ENCODE peak calls at places on chromosomes 12 and 14, in seven cellular contexts. One of them, this sample, is unnamed.

GRCh38 chr12:111028830-111029229 is 108.5 kb upstream of the MYL2 start:
- DNase-seq in A549: no peak
- DNase-seq in choroid plexus epithelial cell: no peak
- DNase-seq in RWPE2: peak
- DNase-seq in HL-60: no peak
- DNase-seq in astrocyte of the cerebellum: no peak
- DNase-seq in brain microvascular endothelial cell: no peak
- DNase-seq in this sample: no peak

GRCh38 chr12:32301216-32301615 is 98.1 kb upstream of the FGD4 start:
- DNase-seq in A549: no peak
- DNase-seq in choroid plexus epithelial cell: peak
- DNase-seq in RWPE2: no peak
- DNase-seq in HL-60: no peak
- DNase-seq in astrocyte of the cerebellum: no peak
- DNase-seq in brain microvascular endothelial cell: no peak
- DNase-seq in this sample: no peak

GRCh38 chr12:101338087-101338486 is 58.2 kb downstream of the UTP20 start:
- DNase-seq in A549: no peak
- DNase-seq in choroid plexus epithelial cell: no peak
- DNase-seq in RWPE2: no peak
- DNase-seq in HL-60: no peak
- DNase-seq in astrocyte of the cerebellum: no peak
- DNase-seq in brain microvascular endothelial cell: no peak
- DNase-seq in this sample: no peak

GRCh38 chr14:101119830-101120571 is 216.5 kb upstream of the RTL1 start:
- DNase-seq in A549: no peak
- DNase-seq in choroid plexus epithelial cell: no peak
- DNase-seq in RWPE2: peak
- DNase-seq in HL-60: no peak
- DNase-seq in astrocyte of the cerebellum: no peak
- DNase-seq in brain microvascular endothelial cell: no peak
- DNase-seq in this sample: no peak

GRCh38 chr14:91357731-91358319 is 59.8 kb downstream of the CCDC88C start:
- DNase-seq in A549: no peak
- DNase-seq in choroid plexus epithelial cell: no peak
- DNase-seq in RWPE2: no peak
- DNase-seq in HL-60: no peak
- DNase-seq in astrocyte of the cerebellum: no peak
- DNase-seq in brain microvascular endothelial cell: no peak
- DNase-seq in this sample: no peak

GRCh38 chr12:90514325-90514724 is 440.7 kb downstream of the CCER1 start:
- DNase-seq in A549: no peak
- DNase-seq in choroid plexus epithelial cell: peak
- DNase-seq in RWPE2: no peak
- DNase-seq in HL-60: no peak
- DNase-seq in astrocyte of the cerebellum: no peak
- DNase-seq in brain microvascular endothelial cell: no peak
- DNase-seq in this sample: peak

GRCh38 chr12:49895773-49896172 is 7.9 kb downstream of the FAIM2 start:
- DNase-seq in A549: no peak
- DNase-seq in choroid plexus epithelial cell: no peak
- DNase-seq in RWPE2: no peak
- DNase-seq in HL-60: no peak
- DNase-seq in astrocyte of the cerebellum: no peak
- DNase-seq in brain microvascular endothelial cell: no peak
- DNase-seq in this sample: no peak

GRCh38 chr14:95482967-95483842 is 33.2 kb downstream of the SYNE3 start:
- DNase-seq in A549: peak
- DNase-seq in choroid plexus epithelial cell: peak
- DNase-seq in RWPE2: peak
- DNase-seq in HL-60: no peak
- DNase-seq in astrocyte of the cerebellum: peak
- DNase-seq in brain microvascular endothelial cell: peak
- DNase-seq in this sample: peak

GRCh38 chr12:62516932-62517331 is 50.3 kb downstream of the MON2 start:
- DNase-seq in A549: no peak
- DNase-seq in choroid plexus epithelial cell: no peak
- DNase-seq in RWPE2: no peak
- DNase-seq in HL-60: peak
- DNase-seq in astrocyte of the cerebellum: no peak
- DNase-seq in brain microvascular endothelial cell: no peak
- DNase-seq in this sample: no peak

GRCh38 chr14:24224618-24225071 is 7.5 kb downstream of the NEDD8 start:
- DNase-seq in A549: no peak
- DNase-seq in choroid plexus epithelial cell: peak
- DNase-seq in RWPE2: no peak
- DNase-seq in HL-60: no peak
- DNase-seq in astrocyte of the cerebellum: peak
- DNase-seq in brain microvascular endothelial cell: peak
- DNase-seq in this sample: no peak

GRCh38 chr14:50855558-50855957 is 16.3 kb upstream of the ABHD12B start:
- DNase-seq in A549: peak
- DNase-seq in choroid plexus epithelial cell: peak
- DNase-seq in RWPE2: no peak
- DNase-seq in HL-60: no peak
- DNase-seq in astrocyte of the cerebellum: no peak
- DNase-seq in brain microvascular endothelial cell: no peak
- DNase-seq in this sample: no peak

GRCh38 chr14:60681271-60681670 is 32.0 kb upstream of the SIX1 start:
- DNase-seq in A549: no peak
- DNase-seq in choroid plexus epithelial cell: no peak
- DNase-seq in RWPE2: no peak
- DNase-seq in HL-60: no peak
- DNase-seq in astrocyte of the cerebellum: no peak
- DNase-seq in brain microvascular endothelial cell: no peak
- DNase-seq in this sample: no peak

GRCh38 chr14:71130491-71131179 is 223.4 kb downstream of the PCNX1 start:
- DNase-seq in A549: no peak
- DNase-seq in choroid plexus epithelial cell: peak
- DNase-seq in RWPE2: no peak
- DNase-seq in HL-60: no peak
- DNase-seq in astrocyte of the cerebellum: peak
- DNase-seq in brain microvascular endothelial cell: peak
- DNase-seq in this sample: no peak

GRCh38 chr14:104694991-104695659 is 5.7 kb downstream of the INF2 start:
- DNase-seq in A549: no peak
- DNase-seq in choroid plexus epithelial cell: no peak
- DNase-seq in RWPE2: no peak
- DNase-seq in HL-60: no peak
- DNase-seq in astrocyte of the cerebellum: no peak
- DNase-seq in brain microvascular endothelial cell: no peak
- DNase-seq in this sample: no peak
- H3K4me3 ChIP-seq in A549: no peak
- H3K4me3 ChIP-seq in choroid plexus epithelial cell: no peak
- H3K4me3 ChIP-seq in RWPE2: no peak
- H3K4me3 ChIP-seq in HL-60: no peak
- H3K4me3 ChIP-seq in astrocyte of the cerebellum: no peak
- H3K4me3 ChIP-seq in brain microvascular endothelial cell: no peak
- H3K4me3 ChIP-seq in this sample: no peak

DNA sequence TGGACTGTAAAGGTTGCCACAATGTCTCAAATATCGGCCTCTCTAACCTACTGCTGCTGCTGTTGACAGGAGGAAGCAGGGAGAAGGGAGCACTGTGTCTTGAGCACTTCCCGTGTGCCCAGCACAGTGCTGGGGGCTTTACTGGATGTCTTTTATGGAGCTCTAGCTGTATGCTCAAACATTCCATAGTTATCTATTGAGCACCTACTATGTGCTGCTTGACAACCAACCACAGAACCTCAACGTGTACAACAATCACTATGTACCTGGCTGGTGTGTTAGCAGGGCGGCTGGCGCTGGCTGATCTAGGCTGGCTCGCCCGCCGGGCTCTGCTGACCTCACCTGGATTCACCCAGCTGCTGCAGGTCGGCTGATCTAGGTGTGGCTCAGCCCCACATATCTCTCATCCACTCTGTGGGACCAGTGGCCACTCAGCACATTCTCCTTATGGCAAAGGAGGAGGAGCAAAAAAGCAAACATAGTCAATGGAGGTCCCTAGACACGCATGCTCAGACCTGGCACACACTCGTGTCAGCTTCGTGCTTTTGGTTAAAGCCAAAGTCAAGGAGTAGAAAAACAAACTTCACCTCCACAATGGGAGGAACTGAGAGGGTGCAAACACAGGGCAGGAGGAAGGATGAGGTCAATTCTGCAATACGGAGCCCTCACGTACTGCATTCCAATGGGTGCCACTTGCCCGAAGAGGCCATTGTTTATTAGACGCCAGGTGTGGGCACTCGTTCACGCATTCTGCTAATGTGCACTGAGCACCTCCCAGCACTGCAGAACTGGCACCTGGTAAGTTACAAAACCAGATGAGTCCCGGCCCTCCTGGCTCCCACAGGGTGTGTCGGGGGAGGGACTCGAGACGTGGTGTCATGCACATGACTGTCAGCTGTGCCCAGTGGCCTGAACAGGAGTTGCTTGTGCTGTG is 147.2 kb downstream of the SCARB1 start:
- DNase-seq in A549: no peak
- DNase-seq in choroid plexus epithelial cell: no peak
- DNase-seq in RWPE2: no peak
- DNase-seq in HL-60: no peak
- DNase-seq in astrocyte of the cerebellum: no peak
- DNase-seq in brain microvascular endothelial cell: no peak
- DNase-seq in this sample: no peak
- TF ChIP-seq CTCF in A549: no peak
- TF ChIP-seq CTCF in choroid plexus epithelial cell: no peak
- TF ChIP-seq CTCF in RWPE2: no peak
- TF ChIP-seq CTCF in HL-60: no peak
- TF ChIP-seq CTCF in astrocyte of the cerebellum: no peak
- TF ChIP-seq CTCF in brain microvascular endothelial cell: no peak
- TF ChIP-seq CTCF in this sample: no peak

GRCh38 chr12:92524489-92524888 is 178.3 kb upstream of the PLEKHG7 start:
- DNase-seq in A549: no peak
- DNase-seq in choroid plexus epithelial cell: no peak
- DNase-seq in RWPE2: no peak
- DNase-seq in HL-60: no peak
- DNase-seq in astrocyte of the cerebellum: no peak
- DNase-seq in brain microvascular endothelial cell: no peak
- DNase-seq in this sample: no peak
- H3K4me3 ChIP-seq in A549: no peak
- H3K4me3 ChIP-seq in choroid plexus epithelial cell: no peak
- H3K4me3 ChIP-seq in RWPE2: no peak
- H3K4me3 ChIP-seq in HL-60: no peak
- H3K4me3 ChIP-seq in astrocyte of the cerebellum: no peak
- H3K4me3 ChIP-seq in brain microvascular endothelial cell: no peak
- H3K4me3 ChIP-seq in this sample: no peak

GRCh38 chr12:64801381-64801780 is 23.1 kb upstream of the TBC1D30 start:
- DNase-seq in A549: peak
- DNase-seq in choroid plexus epithelial cell: no peak
- DNase-seq in RWPE2: no peak
- DNase-seq in HL-60: no peak
- DNase-seq in astrocyte of the cerebellum: no peak
- DNase-seq in brain microvascular endothelial cell: no peak
- DNase-seq in this sample: no peak
- TF ChIP-seq CTCF in A549: peak
- TF ChIP-seq CTCF in choroid plexus epithelial cell: peak
- TF ChIP-seq CTCF in RWPE2: no peak
- TF ChIP-seq CTCF in HL-60: no peak
- TF ChIP-seq CTCF in astrocyte of the cerebellum: peak
- TF ChIP-seq CTCF in brain microvascular endothelial cell: peak
- TF ChIP-seq CTCF in this sample: peak

This sample was measured in AG09309.